ENCODE peak calls at places on chromosomes 6 and 20, in six cellular contexts. F is Peyer's patch, J is transverse colon, C is tibial nerve, S is heart left ventricle, H is sigmoid colon. K is an unnamed sample.

GRCh38 chr20:45340236-45340847 is 7.9 kb downstream of the SDC4 start:
- DNase-seq in S (no peak), H (no peak), F (no peak), J (no peak), C (no peak), K (no peak)

GRCh38 chr6:44030812-44031454 is 96.3 kb downstream of the MRPL14 start:
- DNase-seq in C (no peak), F (no peak), H (peak), S (no peak), J (no peak), K (no peak)

GRCh38 chr6:18763086-18763485 is 375.9 kb downstream of the RNF144B start:
- DNase-seq in S (no peak), H (no peak), J (no peak), C (no peak), F (no peak), K (no peak)

GRCh38 chr6:120055071-120055470 is 705.5 kb upstream of the MAN1A1 start:
- DNase-seq in H (no peak), J (no peak), F (no peak), C (no peak), S (no peak), K (no peak)

GRCh38 chr6:44569931-44570385 is 182.5 kb downstream of the CDC5L start:
- DNase-seq in C (peak), J (peak), H (no peak), S (peak), F (no peak), K (no peak)

GRCh38 chr6:148709577-148709976 is 37.3 kb upstream of the UST start:
- DNase-seq in H (no peak), C (no peak), F (no peak), J (no peak), S (no peak), K (no peak)

GRCh38 chr6:115514656-115515055 is 546.0 kb downstream of the FRK start:
- DNase-seq in H (no peak), C (no peak), S (no peak), J (no peak), F (no peak), K (no peak)

GRCh38 chr6:25670208-25670607 is 18.2 kb downstream of the SCGN start:
- DNase-seq in F (no peak), S (no peak), C (no peak), H (no peak), J (no peak), K (no peak)

GRCh38 chr6:15283986-15284361 is 38.1 kb downstream of the JARID2 start:
- DNase-seq in H (no peak), S (no peak), F (no peak), C (no peak), J (no peak), K (no peak)

GRCh38 chr6:135680964-135681913 is 170.3 kb upstream of the PDE7B start:
- DNase-seq in H (no peak), S (no peak), J (no peak), F (no peak), C (no peak), K (no peak)

GRCh38 chr6:142666599-142667185 is 278.3 kb downstream of the HIVEP2 start:
- DNase-seq in C (no peak), F (no peak), J (no peak), S (no peak), H (no peak), K (no peak)

GRCh38 chr20:25532015-25532751 is 53.1 kb downstream of the NINL start:
- DNase-seq in H (no peak), C (no peak), S (no peak), J (no peak), F (no peak), K (no peak)

GRCh38 chr6:145189836-145190235 is 545.5 kb downstream of the EPM2A start:
- DNase-seq in H (no peak), F (no peak), S (no peak), J (no peak), C (no peak), K (no peak)

GRCh38 chr6:135880066-135880972 is 28.8 kb downstream of the PDE7B start:
- DNase-seq in H (no peak), F (no peak), S (no peak), C (no peak), J (peak), K (no peak)

GRCh38 chr6:17986656-17987575 is 519 bp downstream of the KIF13A start:
- DNase-seq in S (peak), C (peak), J (peak), H (peak), F (peak), K (peak)

GRCh38 chr6:9404351-9405146 is 969.2 kb upstream of the SLC35B3 start:
- DNase-seq in F (no peak), S (no peak), C (no peak), H (no peak), J (no peak), K (no peak)

GRCh38 chr6:10351678-10352220 is 63.1 kb downstream of the TFAP2A start:
- DNase-seq in S (no peak), H (no peak), J (no peak), F (no peak), C (no peak), K (no peak)

GRCh38 chr20:21465799-21466198 is 48.1 kb downstream of the NKX2-2 start:
- DNase-seq in S (no peak), H (no peak), J (no peak), C (no peak), F (no peak), K (no peak)

DNA sequence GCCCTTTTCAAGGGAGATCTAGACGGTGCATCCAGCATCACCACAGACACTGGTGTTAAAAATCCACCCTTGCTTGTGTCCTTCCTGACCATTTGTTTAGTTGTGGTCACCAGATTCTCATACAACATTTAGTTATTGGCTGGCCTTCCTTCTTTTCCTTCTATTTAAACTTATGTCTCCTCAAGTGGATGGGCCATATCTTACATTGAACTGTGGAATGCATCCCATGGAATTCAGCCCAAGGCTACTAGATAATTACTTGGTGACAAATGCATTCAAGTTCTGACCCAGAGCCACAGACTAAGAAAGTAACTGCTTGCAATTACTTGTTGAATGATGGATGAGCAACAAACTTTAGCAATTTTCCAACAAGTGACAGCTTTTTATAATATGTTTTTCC is 198.9 kb upstream of the SSTR4 start:
- DNase-seq in C (no peak), J (no peak), S (no peak), H (no peak), F (no peak), K (no peak)
- H3K4me3 ChIP-seq in C (no peak), J (no peak), S (no peak), H (no peak), F (no peak), K (no peak)

GRCh38 chr6:27866370-27867050 is 45.7 kb downstream of the OR2B2 start:
- DNase-seq in C (no peak), J (peak), F (peak), H (no peak), S (no peak), K (no peak)
- TF ChIP-seq POLR2A in C (no peak), J (no peak), F (no peak), H (no peak), S (no peak), K (no peak)

DNA sequence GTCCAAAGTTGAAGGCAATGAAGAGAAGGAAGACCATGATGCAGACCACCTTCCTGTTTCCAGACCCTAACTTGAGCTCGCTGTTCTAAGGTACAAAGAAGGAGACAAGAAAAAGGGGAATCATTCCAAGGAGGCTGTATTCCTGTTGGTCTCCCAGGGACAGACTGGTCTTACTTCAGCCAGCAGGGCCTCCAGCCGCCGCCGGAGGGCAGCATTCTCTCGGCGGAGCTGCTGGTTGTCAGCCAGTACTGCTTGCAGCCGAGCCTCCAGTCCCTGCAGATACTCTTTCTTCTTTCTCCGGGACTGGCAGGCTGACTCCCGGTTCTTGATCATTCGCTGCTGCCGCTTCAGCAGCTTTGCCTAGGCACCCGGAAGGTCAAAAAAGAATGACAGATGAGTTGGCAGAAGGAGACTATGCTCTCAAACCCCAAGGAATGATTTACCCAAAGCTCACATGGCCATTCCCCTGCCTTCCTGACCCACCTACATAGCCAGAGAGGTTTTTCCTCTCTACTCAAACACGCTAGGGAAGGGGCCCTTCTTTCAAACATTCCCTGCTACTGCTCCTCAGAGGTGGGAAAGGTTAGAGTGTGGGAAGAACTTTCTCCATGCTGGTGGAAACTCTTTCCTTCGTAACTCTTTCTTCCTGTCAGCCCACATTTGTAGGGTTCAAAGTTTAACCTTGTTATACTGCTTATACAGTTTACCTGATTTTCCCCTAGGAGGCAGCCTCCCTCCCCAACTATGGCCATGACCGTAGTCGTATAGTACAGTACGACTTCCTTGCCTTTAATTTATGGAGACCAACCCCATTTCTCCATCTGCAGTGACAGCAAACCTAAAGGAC is 9.0 kb downstream of the ATF6B start:
- DNase-seq in F (peak), H (peak), J (peak), C (peak), S (peak), K (peak)
- H3K4me3 ChIP-seq in F (no peak), H (no peak), J (peak), C (no peak), S (no peak), K (no peak)

GRCh38 chr6:160386869-160387518 is 38.8 kb downstream of the SLC22A3 start:
- DNase-seq in S (no peak), C (no peak), J (peak), H (peak), F (peak), K (peak)
- TF ChIP-seq POLR2A in S (no peak), C (no peak), J (no peak), H (no peak), F (no peak), K (no peak)